ENCODE peak calls at places on chromosome 18, in eight cellular contexts. One of them, this sample, is unnamed.

GRCh38 chr18:58785171-58785805 is 79.4 kb upstream of the ZNF532 start:
- DNase-seq in A549: peak
- DNase-seq in NCI-H1436 treated with DMSO at 0.1 percent for 48 hours: peak
- DNase-seq in HuH-7.5: no peak
- DNase-seq in GM12891: no peak
- DNase-seq in NCI-H2171: no peak
- DNase-seq in HEK293T: no peak
- DNase-seq in AG09309: peak
- DNase-seq in this sample: no peak

GRCh38 chr18:13376841-13377351 is 158.3 kb downstream of the LDLRAD4 start:
- DNase-seq in A549: no peak
- DNase-seq in NCI-H1436 treated with DMSO at 0.1 percent for 48 hours: no peak
- DNase-seq in HuH-7.5: no peak
- DNase-seq in GM12891: no peak
- DNase-seq in NCI-H2171: no peak
- DNase-seq in HEK293T: no peak
- DNase-seq in AG09309: no peak
- DNase-seq in this sample: no peak

GRCh38 chr18:57550510-57550909 is 36.0 kb downstream of the FECH start:
- DNase-seq in A549: no peak
- DNase-seq in NCI-H1436 treated with DMSO at 0.1 percent for 48 hours: no peak
- DNase-seq in HuH-7.5: no peak
- DNase-seq in GM12891: no peak
- DNase-seq in NCI-H2171: no peak
- DNase-seq in HEK293T: no peak
- DNase-seq in AG09309: no peak
- DNase-seq in this sample: no peak

GRCh38 chr18:56296381-56296780 is 342.0 kb downstream of the TXNL1 start:
- DNase-seq in A549: no peak
- DNase-seq in NCI-H1436 treated with DMSO at 0.1 percent for 48 hours: no peak
- DNase-seq in HuH-7.5: no peak
- DNase-seq in GM12891: no peak
- DNase-seq in NCI-H2171: no peak
- DNase-seq in HEK293T: no peak
- DNase-seq in AG09309: no peak
- DNase-seq in this sample: no peak

GRCh38 chr18:58113337-58113736 is 69.3 kb downstream of the NEDD4L start:
- DNase-seq in A549: no peak
- DNase-seq in NCI-H1436 treated with DMSO at 0.1 percent for 48 hours: no peak
- DNase-seq in HuH-7.5: no peak
- DNase-seq in GM12891: no peak
- DNase-seq in NCI-H2171: no peak
- DNase-seq in HEK293T: no peak
- DNase-seq in AG09309: no peak
- DNase-seq in this sample: peak

GRCh38 chr18:48997985-48998831 is 47.4 kb upstream of the SMAD7 start:
- DNase-seq in A549: peak
- DNase-seq in NCI-H1436 treated with DMSO at 0.1 percent for 48 hours: no peak
- DNase-seq in HuH-7.5: no peak
- DNase-seq in GM12891: no peak
- DNase-seq in NCI-H2171: no peak
- DNase-seq in HEK293T: peak
- DNase-seq in AG09309: peak
- DNase-seq in this sample: peak

GRCh38 chr18:45777393-45777792 is 48.1 kb upstream of the SIGLEC15 start:
- DNase-seq in A549: no peak
- DNase-seq in NCI-H1436 treated with DMSO at 0.1 percent for 48 hours: no peak
- DNase-seq in HuH-7.5: no peak
- DNase-seq in GM12891: no peak
- DNase-seq in NCI-H2171: no peak
- DNase-seq in HEK293T: no peak
- DNase-seq in AG09309: peak
- DNase-seq in this sample: no peak

GRCh38 chr18:9631814-9632496 is 17.6 kb upstream of the PPP4R1 start:
- DNase-seq in A549: peak
- DNase-seq in NCI-H1436 treated with DMSO at 0.1 percent for 48 hours: no peak
- DNase-seq in HuH-7.5: no peak
- DNase-seq in GM12891: no peak
- DNase-seq in NCI-H2171: no peak
- DNase-seq in HEK293T: no peak
- DNase-seq in AG09309: peak
- DNase-seq in this sample: no peak

GRCh38 chr18:76874643-76875389 is 52.5 kb downstream of the ZNF236 start:
- DNase-seq in A549: no peak
- DNase-seq in NCI-H1436 treated with DMSO at 0.1 percent for 48 hours: no peak
- DNase-seq in HuH-7.5: no peak
- DNase-seq in GM12891: no peak
- DNase-seq in NCI-H2171: no peak
- DNase-seq in HEK293T: no peak
- DNase-seq in AG09309: no peak
- DNase-seq in this sample: no peak

GRCh38 chr18:46320928-46321855 is 217.0 kb downstream of the HAUS1 start:
- DNase-seq in A549: no peak
- DNase-seq in NCI-H1436 treated with DMSO at 0.1 percent for 48 hours: no peak
- DNase-seq in HuH-7.5: no peak
- DNase-seq in GM12891: no peak
- DNase-seq in NCI-H2171: no peak
- DNase-seq in HEK293T: no peak
- DNase-seq in AG09309: peak
- DNase-seq in this sample: no peak

GRCh38 chr18:57837917-57838548 is 34.9 kb upstream of the ATP8B1 start:
- DNase-seq in A549: no peak
- DNase-seq in NCI-H1436 treated with DMSO at 0.1 percent for 48 hours: no peak
- DNase-seq in HuH-7.5: no peak
- DNase-seq in GM12891: no peak
- DNase-seq in NCI-H2171: no peak
- DNase-seq in HEK293T: no peak
- DNase-seq in AG09309: no peak
- DNase-seq in this sample: peak

GRCh38 chr18:61764381-61764780 is 128.4 kb downstream of the RNF152 start:
- DNase-seq in A549: no peak
- DNase-seq in NCI-H1436 treated with DMSO at 0.1 percent for 48 hours: no peak
- DNase-seq in HuH-7.5: no peak
- DNase-seq in GM12891: no peak
- DNase-seq in NCI-H2171: no peak
- DNase-seq in HEK293T: no peak
- DNase-seq in AG09309: no peak
- DNase-seq in this sample: no peak

GRCh38 chr18:3332376-3332775 is 70.4 kb downstream of the MYL12B start:
- DNase-seq in A549: no peak
- DNase-seq in NCI-H1436 treated with DMSO at 0.1 percent for 48 hours: no peak
- DNase-seq in HuH-7.5: no peak
- DNase-seq in GM12891: no peak
- DNase-seq in NCI-H2171: no peak
- DNase-seq in HEK293T: no peak
- DNase-seq in AG09309: no peak
- DNase-seq in this sample: no peak

GRCh38 chr18:63257453-63257852 is 62.1 kb downstream of the BCL2 start:
- DNase-seq in A549: no peak
- DNase-seq in NCI-H1436 treated with DMSO at 0.1 percent for 48 hours: no peak
- DNase-seq in HuH-7.5: no peak
- DNase-seq in GM12891: no peak
- DNase-seq in NCI-H2171: no peak
- DNase-seq in HEK293T: no peak
- DNase-seq in AG09309: no peak
- DNase-seq in this sample: no peak

GRCh38 chr18:46722051-46722450 is 34.8 kb downstream of the ST8SIA5 start:
- DNase-seq in A549: no peak
- DNase-seq in NCI-H1436 treated with DMSO at 0.1 percent for 48 hours: no peak
- DNase-seq in HuH-7.5: no peak
- DNase-seq in GM12891: no peak
- DNase-seq in NCI-H2171: no peak
- DNase-seq in HEK293T: no peak
- DNase-seq in AG09309: no peak
- DNase-seq in this sample: no peak

GRCh38 chr18:77160515-77160914 is 27.9 kb upstream of the MBP start:
- DNase-seq in A549: no peak
- DNase-seq in NCI-H1436 treated with DMSO at 0.1 percent for 48 hours: no peak
- DNase-seq in HuH-7.5: no peak
- DNase-seq in GM12891: no peak
- DNase-seq in NCI-H2171: no peak
- DNase-seq in HEK293T: no peak
- DNase-seq in AG09309: no peak
- DNase-seq in this sample: no peak

GRCh38 chr18:32095571-32096229 is 4.0 kb downstream of the RNF138 start:
- DNase-seq in A549: no peak
- DNase-seq in NCI-H1436 treated with DMSO at 0.1 percent for 48 hours: no peak
- DNase-seq in HuH-7.5: no peak
- DNase-seq in GM12891: no peak
- DNase-seq in NCI-H2171: no peak
- DNase-seq in HEK293T: no peak
- DNase-seq in AG09309: no peak
- DNase-seq in this sample: no peak

GRCh38 chr18:5417342-5417741 is 121.8 kb upstream of the ZBTB14 start:
- DNase-seq in A549: no peak
- DNase-seq in NCI-H1436 treated with DMSO at 0.1 percent for 48 hours: no peak
- DNase-seq in HuH-7.5: no peak
- DNase-seq in GM12891: no peak
- DNase-seq in NCI-H2171: no peak
- DNase-seq in HEK293T: no peak
- DNase-seq in AG09309: no peak
- DNase-seq in this sample: no peak

GRCh38 chr18:48292787-48293409 is 116.3 kb downstream of the ZBTB7C start:
- DNase-seq in A549: no peak
- DNase-seq in NCI-H1436 treated with DMSO at 0.1 percent for 48 hours: no peak
- DNase-seq in HuH-7.5: no peak
- DNase-seq in GM12891: no peak
- DNase-seq in NCI-H2171: no peak
- DNase-seq in HEK293T: no peak
- DNase-seq in AG09309: no peak
- DNase-seq in this sample: no peak

GRCh38 chr18:5546660-5547059 is 2.9 kb upstream of the EPB41L3 start:
- DNase-seq in A549: no peak
- DNase-seq in NCI-H1436 treated with DMSO at 0.1 percent for 48 hours: no peak
- DNase-seq in HuH-7.5: no peak
- DNase-seq in GM12891: no peak
- DNase-seq in NCI-H2171: no peak
- DNase-seq in HEK293T: peak
- DNase-seq in AG09309: peak
- DNase-seq in this sample: no peak

GRCh38 chr18:61991201-61991600 is 98.4 kb upstream of the RNF152 start:
- DNase-seq in A549: no peak
- DNase-seq in NCI-H1436 treated with DMSO at 0.1 percent for 48 hours: no peak
- DNase-seq in HuH-7.5: no peak
- DNase-seq in GM12891: no peak
- DNase-seq in NCI-H2171: no peak
- DNase-seq in HEK293T: no peak
- DNase-seq in AG09309: peak
- DNase-seq in this sample: no peak

GRCh38 chr18:59268722-59269562 is 4.3 kb downstream of the RAX start:
- DNase-seq in A549: peak
- DNase-seq in NCI-H1436 treated with DMSO at 0.1 percent for 48 hours: no peak
- DNase-seq in HuH-7.5: peak
- DNase-seq in GM12891: peak
- DNase-seq in NCI-H2171: no peak
- DNase-seq in HEK293T: peak
- DNase-seq in AG09309: no peak
- DNase-seq in this sample: peak

GRCh38 chr18:79945118-79946042 is 6.1 kb downstream of the SLC66A2 start:
- DNase-seq in A549: no peak
- DNase-seq in NCI-H1436 treated with DMSO at 0.1 percent for 48 hours: no peak
- DNase-seq in HuH-7.5: no peak
- DNase-seq in GM12891: no peak
- DNase-seq in NCI-H2171: no peak
- DNase-seq in HEK293T: no peak
- DNase-seq in AG09309: no peak
- DNase-seq in this sample: no peak

GRCh38 chr18:61546598-61546997 is 213.4 kb downstream of the CDH20 start:
- DNase-seq in A549: no peak
- DNase-seq in NCI-H1436 treated with DMSO at 0.1 percent for 48 hours: no peak
- DNase-seq in HuH-7.5: no peak
- DNase-seq in GM12891: no peak
- DNase-seq in NCI-H2171: no peak
- DNase-seq in HEK293T: no peak
- DNase-seq in AG09309: peak
- DNase-seq in this sample: no peak

GRCh38 chr18:75548353-75548752 is 120.8 kb upstream of the SMIM21 start:
- DNase-seq in A549: no peak
- DNase-seq in NCI-H1436 treated with DMSO at 0.1 percent for 48 hours: peak
- DNase-seq in HuH-7.5: no peak
- DNase-seq in GM12891: no peak
- DNase-seq in NCI-H2171: no peak
- DNase-seq in HEK293T: no peak
- DNase-seq in AG09309: no peak
- DNase-seq in this sample: no peak

GRCh38 chr18:26771524-26771923 is 94.0 kb downstream of the AQP4 start:
- DNase-seq in A549: no peak
- DNase-seq in NCI-H1436 treated with DMSO at 0.1 percent for 48 hours: no peak
- DNase-seq in HuH-7.5: peak
- DNase-seq in GM12891: no peak
- DNase-seq in NCI-H2171: no peak
- DNase-seq in HEK293T: peak
- DNase-seq in AG09309: no peak
- DNase-seq in this sample: no peak

GRCh38 chr18:31274915-31275314 is 43.0 kb upstream of the DSG1 start:
- DNase-seq in A549: peak
- DNase-seq in NCI-H1436 treated with DMSO at 0.1 percent for 48 hours: no peak
- DNase-seq in HuH-7.5: no peak
- DNase-seq in GM12891: no peak
- DNase-seq in NCI-H2171: no peak
- DNase-seq in HEK293T: peak
- DNase-seq in AG09309: no peak
- DNase-seq in this sample: no peak

GRCh38 chr18:68925268-68925667 is 127.4 kb downstream of the CCDC102B start:
- DNase-seq in A549: no peak
- DNase-seq in NCI-H1436 treated with DMSO at 0.1 percent for 48 hours: no peak
- DNase-seq in HuH-7.5: no peak
- DNase-seq in GM12891: no peak
- DNase-seq in NCI-H2171: no peak
- DNase-seq in HEK293T: no peak
- DNase-seq in AG09309: no peak
- DNase-seq in this sample: no peak

GRCh38 chr18:5918196-5918595 is 22.9 kb upstream of the TMEM200C start:
- DNase-seq in A549: no peak
- DNase-seq in NCI-H1436 treated with DMSO at 0.1 percent for 48 hours: no peak
- DNase-seq in HuH-7.5: no peak
- DNase-seq in GM12891: no peak
- DNase-seq in NCI-H2171: no peak
- DNase-seq in HEK293T: no peak
- DNase-seq in AG09309: no peak
- DNase-seq in this sample: no peak

GRCh38 chr18:35982404-35983114 is 10.1 kb downstream of the RMP24 start:
- DNase-seq in A549: no peak
- DNase-seq in NCI-H1436 treated with DMSO at 0.1 percent for 48 hours: no peak
- DNase-seq in HuH-7.5: no peak
- DNase-seq in GM12891: no peak
- DNase-seq in NCI-H2171: no peak
- DNase-seq in HEK293T: no peak
- DNase-seq in AG09309: no peak
- DNase-seq in this sample: no peak

This sample was measured in GM13976.